ENCODE peak calls at places on chromosomes 13 and 19, in five cellular contexts. One of them, this sample, is unnamed.

GRCh38 chr13:97194473-97194872 is 27.7 kb upstream of the MBNL2 start:
- DNase-seq in right lobe of liver: no peak
- DNase-seq in progenitor cell of endocrine pancreas: no peak
- DNase-seq in A673: no peak
- DNase-seq in CD4-positive, alpha-beta T cell: no peak
- DNase-seq in this sample: no peak

GRCh38 chr13:42239644-42240043 is 32.3 kb upstream of the AKAP11 start:
- DNase-seq in CD4-positive, alpha-beta T cell: no peak
- DNase-seq in progenitor cell of endocrine pancreas: no peak
- DNase-seq in right lobe of liver: no peak
- DNase-seq in A673: no peak
- DNase-seq in this sample: no peak

GRCh38 chr19:40791349-40791748 is 7.6 kb upstream of the EGLN2 start:
- DNase-seq in right lobe of liver: no peak
- DNase-seq in progenitor cell of endocrine pancreas: no peak
- DNase-seq in CD4-positive, alpha-beta T cell: no peak
- DNase-seq in A673: no peak
- DNase-seq in this sample: no peak

GRCh38 chr19:48006762-48007161 is 12.3 kb downstream of the ELSPBP1 start:
- DNase-seq in CD4-positive, alpha-beta T cell: no peak
- DNase-seq in progenitor cell of endocrine pancreas: no peak
- DNase-seq in A673: peak
- DNase-seq in right lobe of liver: no peak
- DNase-seq in this sample: no peak

GRCh38 chr13:114129649-114130062 is 2.8 kb downstream of the RASA3 start:
- DNase-seq in right lobe of liver: no peak
- DNase-seq in progenitor cell of endocrine pancreas: no peak
- DNase-seq in CD4-positive, alpha-beta T cell: no peak
- DNase-seq in A673: no peak
- DNase-seq in this sample: no peak

GRCh38 chr19:45995715-45996385 is 583 bp downstream of the CCDC61 start:
- DNase-seq in progenitor cell of endocrine pancreas: no peak
- DNase-seq in right lobe of liver: no peak
- DNase-seq in A673: no peak
- DNase-seq in CD4-positive, alpha-beta T cell: no peak
- DNase-seq in this sample: no peak

GRCh38 chr13:40993119-40993518 is 26.0 kb downstream of the ELF1 start:
- DNase-seq in right lobe of liver: no peak
- DNase-seq in CD4-positive, alpha-beta T cell: no peak
- DNase-seq in progenitor cell of endocrine pancreas: no peak
- DNase-seq in A673: no peak
- DNase-seq in this sample: peak

GRCh38 chr19:57954996-57955395 is 7.5 kb upstream of the ZNF256 start:
- DNase-seq in A673: no peak
- DNase-seq in right lobe of liver: no peak
- DNase-seq in CD4-positive, alpha-beta T cell: no peak
- DNase-seq in progenitor cell of endocrine pancreas: no peak
- DNase-seq in this sample: no peak

GRCh38 chr19:29457413-29457812 is 68.4 kb upstream of the VSTM2B start:
- DNase-seq in CD4-positive, alpha-beta T cell: no peak
- DNase-seq in A673: no peak
- DNase-seq in right lobe of liver: no peak
- DNase-seq in progenitor cell of endocrine pancreas: no peak
- DNase-seq in this sample: no peak

DNA sequence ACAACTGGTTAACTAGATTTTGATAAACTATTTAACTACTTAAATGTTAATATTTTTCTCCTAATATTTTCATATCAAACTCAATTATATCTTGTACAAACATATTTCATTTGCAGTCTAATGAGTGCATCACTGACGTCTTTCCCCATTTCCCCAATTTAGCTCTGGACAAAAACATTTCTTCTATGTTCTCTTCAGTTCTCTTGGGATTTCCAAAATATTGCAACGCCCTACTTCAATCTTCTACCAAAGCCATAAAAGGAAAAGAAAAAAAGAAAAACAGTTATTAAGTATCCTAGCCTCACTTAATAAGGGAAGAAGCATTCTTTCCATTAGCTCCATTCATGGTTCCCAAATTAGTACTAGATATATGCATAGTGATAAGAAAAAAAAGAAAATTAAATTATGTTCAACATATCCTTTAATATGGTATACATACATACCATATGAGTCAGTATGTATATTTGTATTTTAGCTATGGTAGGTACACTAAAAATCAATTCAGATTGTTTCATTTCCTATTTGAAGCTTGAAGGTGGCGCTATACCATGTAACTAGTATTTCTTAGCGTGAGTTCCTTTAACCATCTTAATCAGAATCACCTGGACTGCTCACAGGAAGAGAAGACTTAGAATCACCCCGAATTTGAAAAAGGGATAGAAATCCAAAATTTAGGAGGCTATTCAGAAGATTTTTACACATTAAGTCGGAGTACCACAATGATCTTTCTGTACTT is 9.9 kb downstream of the FBXL3 start:
- DNase-seq in A673: no peak
- DNase-seq in right lobe of liver: no peak
- DNase-seq in progenitor cell of endocrine pancreas: no peak
- DNase-seq in CD4-positive, alpha-beta T cell: no peak
- DNase-seq in this sample: no peak
- TF ChIP-seq CTCF in A673: peak
- TF ChIP-seq CTCF in right lobe of liver: no peak
- TF ChIP-seq CTCF in progenitor cell of endocrine pancreas: no peak
- TF ChIP-seq CTCF in CD4-positive, alpha-beta T cell: no peak
- TF ChIP-seq CTCF in this sample: no peak

DNA sequence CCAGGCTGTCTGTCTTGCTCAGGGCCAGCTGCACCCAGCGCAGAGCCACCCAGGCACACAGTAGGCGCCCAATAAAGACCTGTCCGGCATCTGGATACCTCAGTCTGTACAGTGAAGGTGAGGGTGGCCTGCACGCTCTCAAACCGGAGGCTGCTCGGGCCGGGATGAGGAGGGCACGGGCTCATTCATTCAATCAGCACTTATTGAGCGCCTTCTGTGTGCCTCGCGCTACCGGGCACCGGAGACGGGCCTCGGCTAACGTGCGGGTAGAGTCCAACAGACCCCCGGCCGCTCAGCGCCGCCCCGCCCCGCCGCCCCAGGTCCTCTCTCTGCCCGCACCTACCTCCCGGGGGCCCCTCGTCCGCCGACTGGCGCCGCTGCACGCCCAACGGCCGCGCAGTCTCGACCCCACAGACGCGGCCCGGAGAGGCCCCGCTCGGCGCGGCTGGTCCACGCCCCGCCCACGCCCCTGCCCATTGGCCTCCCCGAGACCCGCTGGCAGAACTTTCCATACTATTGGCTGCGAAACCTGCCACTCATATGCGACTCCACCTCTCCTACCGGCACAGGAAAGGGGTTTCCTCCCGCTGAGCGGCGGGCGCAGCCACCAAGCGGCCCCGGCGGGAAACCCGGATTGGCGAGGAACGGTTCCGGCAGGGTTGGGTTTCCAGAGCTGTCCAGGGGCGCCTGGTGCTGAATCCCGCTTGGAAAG is at the start of gene SLC39A3:
- DNase-seq in CD4-positive, alpha-beta T cell: peak
- DNase-seq in right lobe of liver: peak
- DNase-seq in progenitor cell of endocrine pancreas: peak
- DNase-seq in A673: peak
- DNase-seq in this sample: peak
- TF ChIP-seq CTCF in CD4-positive, alpha-beta T cell: no peak
- TF ChIP-seq CTCF in right lobe of liver: no peak
- TF ChIP-seq CTCF in progenitor cell of endocrine pancreas: no peak
- TF ChIP-seq CTCF in A673: no peak
- TF ChIP-seq CTCF in this sample: no peak

DNA sequence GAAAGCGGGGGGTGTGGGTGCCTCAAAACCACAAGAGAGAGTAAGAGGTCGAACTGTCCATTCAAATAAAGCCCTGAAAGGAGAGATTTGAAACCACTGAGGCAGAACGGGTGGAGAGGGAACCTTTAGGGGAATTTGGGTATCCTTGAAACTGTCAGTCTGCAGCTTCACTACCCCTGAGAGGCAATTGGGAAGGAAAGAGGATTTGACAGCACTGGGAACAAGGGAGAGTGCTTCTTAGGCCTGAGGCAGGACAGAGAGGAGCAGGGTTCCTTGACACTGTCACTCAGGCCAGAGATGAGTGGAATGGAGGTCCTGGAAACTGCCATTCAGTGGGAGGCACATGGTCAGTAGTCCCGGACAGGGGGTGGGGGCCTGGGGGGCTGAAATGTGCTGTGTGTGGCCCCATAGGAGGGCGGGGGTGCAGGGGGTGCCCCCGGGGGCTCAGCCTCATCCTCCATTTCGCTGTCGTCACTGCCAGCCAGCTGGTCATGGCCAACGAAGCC is 5.0 kb downstream of the GFY start:
- DNase-seq in CD4-positive, alpha-beta T cell: no peak
- DNase-seq in right lobe of liver: no peak
- DNase-seq in A673: no peak
- DNase-seq in progenitor cell of endocrine pancreas: no peak
- DNase-seq in this sample: no peak
- TF ChIP-seq CTCF in CD4-positive, alpha-beta T cell: no peak
- TF ChIP-seq CTCF in right lobe of liver: no peak
- TF ChIP-seq CTCF in A673: no peak
- TF ChIP-seq CTCF in progenitor cell of endocrine pancreas: no peak
- TF ChIP-seq CTCF in this sample: no peak

DNA sequence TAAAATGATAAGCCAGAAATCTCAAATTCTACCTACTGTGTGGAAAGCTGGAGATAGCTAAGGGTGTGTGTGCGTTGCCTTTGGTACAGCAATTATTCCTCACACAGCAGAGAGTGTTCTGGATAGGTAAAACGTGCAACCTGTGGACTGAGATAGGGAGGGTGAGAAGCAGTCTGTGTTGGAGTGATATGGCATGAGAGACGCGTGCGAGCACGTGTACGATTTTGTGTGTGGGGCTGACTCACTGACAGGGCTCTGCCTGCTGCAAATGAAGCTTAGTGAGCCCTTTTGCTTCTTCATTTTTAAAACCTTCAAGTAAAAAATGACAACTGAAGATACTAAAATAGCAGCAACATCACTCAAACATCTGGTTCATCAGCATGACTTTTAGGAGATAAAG is 35.7 kb upstream of the SLC10A2 start:
- DNase-seq in right lobe of liver: no peak
- DNase-seq in A673: no peak
- DNase-seq in CD4-positive, alpha-beta T cell: no peak
- DNase-seq in progenitor cell of endocrine pancreas: no peak
- DNase-seq in this sample: no peak
- TF ChIP-seq CTCF in right lobe of liver: no peak
- TF ChIP-seq CTCF in A673: no peak
- TF ChIP-seq CTCF in CD4-positive, alpha-beta T cell: no peak
- TF ChIP-seq CTCF in progenitor cell of endocrine pancreas: no peak
- TF ChIP-seq CTCF in this sample: no peak

GRCh38 chr13:92613921-92614320 is 612.7 kb upstream of the GPC6 start:
- DNase-seq in CD4-positive, alpha-beta T cell: no peak
- DNase-seq in progenitor cell of endocrine pancreas: no peak
- DNase-seq in A673: no peak
- DNase-seq in right lobe of liver: no peak
- DNase-seq in this sample: no peak

DNA sequence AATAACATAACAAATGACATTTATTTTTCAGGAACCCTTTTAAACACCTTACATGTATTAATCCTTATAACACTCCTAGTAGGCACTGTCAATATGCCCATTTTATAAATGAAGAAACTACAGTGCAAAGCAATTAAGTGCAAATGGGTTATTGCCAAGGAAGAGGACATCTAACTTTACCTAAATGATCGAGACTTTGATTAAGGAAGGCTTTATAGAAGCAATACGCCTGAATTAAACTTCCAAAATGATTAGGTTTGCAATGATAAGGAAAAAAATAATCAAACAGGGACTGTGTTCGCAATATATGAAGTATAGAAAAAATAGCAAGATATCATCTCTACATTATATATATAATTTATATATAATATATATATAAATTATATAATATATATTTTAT is 613.7 kb upstream of the GPC6 start:
- DNase-seq in right lobe of liver: no peak
- DNase-seq in A673: no peak
- DNase-seq in CD4-positive, alpha-beta T cell: no peak
- DNase-seq in progenitor cell of endocrine pancreas: no peak
- DNase-seq in this sample: no peak
- TF ChIP-seq CTCF in right lobe of liver: no peak
- TF ChIP-seq CTCF in A673: no peak
- TF ChIP-seq CTCF in CD4-positive, alpha-beta T cell: no peak
- TF ChIP-seq CTCF in progenitor cell of endocrine pancreas: no peak
- TF ChIP-seq CTCF in this sample: no peak

GRCh38 chr13:85816413-85816812 is 17.2 kb upstream of the SLITRK6 start:
- DNase-seq in progenitor cell of endocrine pancreas: no peak
- DNase-seq in right lobe of liver: no peak
- DNase-seq in CD4-positive, alpha-beta T cell: no peak
- DNase-seq in A673: peak
- DNase-seq in this sample: no peak
- TF ChIP-seq CTCF in progenitor cell of endocrine pancreas: peak
- TF ChIP-seq CTCF in right lobe of liver: no peak
- TF ChIP-seq CTCF in CD4-positive, alpha-beta T cell: no peak
- TF ChIP-seq CTCF in A673: peak
- TF ChIP-seq CTCF in this sample: no peak

GRCh38 chr13:23578411-23579071 is 8.3 kb downstream of the TNFRSF19 start:
- DNase-seq in CD4-positive, alpha-beta T cell: peak
- DNase-seq in right lobe of liver: peak
- DNase-seq in A673: peak
- DNase-seq in progenitor cell of endocrine pancreas: peak
- DNase-seq in this sample: peak
- TF ChIP-seq CTCF in CD4-positive, alpha-beta T cell: peak
- TF ChIP-seq CTCF in right lobe of liver: peak
- TF ChIP-seq CTCF in A673: peak
- TF ChIP-seq CTCF in progenitor cell of endocrine pancreas: peak
- TF ChIP-seq CTCF in this sample: peak

DNA sequence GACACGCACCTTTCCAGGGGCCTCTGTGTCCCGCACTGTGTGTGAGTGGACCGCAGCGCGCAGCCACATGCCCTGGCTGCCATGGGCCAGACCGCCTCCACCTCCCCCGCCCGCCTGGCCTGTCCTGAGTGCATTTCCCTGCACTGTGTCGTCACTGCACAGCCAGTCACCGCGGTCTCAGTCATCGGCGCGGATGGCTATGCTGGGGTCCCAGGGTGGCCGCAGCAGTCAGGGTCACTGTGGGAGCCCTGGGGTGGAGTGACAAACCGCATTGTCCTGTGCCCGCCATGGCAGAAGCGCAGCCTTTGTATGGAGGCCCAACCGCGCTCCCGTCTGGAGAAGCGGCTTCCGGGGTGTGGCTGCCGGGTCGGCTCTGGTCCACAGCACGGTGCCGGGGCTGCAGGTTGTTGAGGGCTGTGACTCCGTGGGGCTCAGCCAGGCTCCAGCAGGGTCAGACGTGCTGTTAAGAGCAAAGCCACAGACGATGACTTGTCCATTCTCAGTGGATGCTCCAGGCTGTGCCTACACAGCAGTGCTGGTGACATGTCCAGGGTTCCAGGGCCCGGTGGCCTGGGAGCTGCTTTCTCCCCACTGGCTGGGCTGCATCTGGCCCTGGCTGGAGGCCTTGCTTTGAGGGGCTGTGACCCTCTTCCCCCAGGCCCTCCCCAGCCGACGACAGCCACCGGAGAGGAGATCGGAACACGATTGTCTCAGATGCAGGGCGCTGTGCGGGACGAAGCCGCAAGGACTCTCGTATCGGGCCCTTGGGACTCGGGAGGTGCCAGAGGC is 6.3 kb upstream of the NDUFS7 start:
- DNase-seq in A673: no peak
- DNase-seq in CD4-positive, alpha-beta T cell: no peak
- DNase-seq in progenitor cell of endocrine pancreas: no peak
- DNase-seq in right lobe of liver: no peak
- DNase-seq in this sample: no peak
- TF ChIP-seq CTCF in A673: no peak
- TF ChIP-seq CTCF in CD4-positive, alpha-beta T cell: no peak
- TF ChIP-seq CTCF in progenitor cell of endocrine pancreas: no peak
- TF ChIP-seq CTCF in right lobe of liver: no peak
- TF ChIP-seq CTCF in this sample: no peak